ENCODE peak calls at places on chromosomes 11 and 22, in five cellular contexts. P, A, K, O and I are unnamed samples.

GRCh38 chr22:27474711-27475547 is 326.6 kb downstream of the MN1 start:
- DNase-seq in P (peak), A (no peak), K (no peak), O (no peak), I (peak)

GRCh38 chr22:50508897-50509296 is 873 bp downstream of the NCAPH2 start:
- DNase-seq in P (no peak), A (no peak), K (no peak), O (no peak), I (no peak)

GRCh38 chr11:115950660-115951059 is 446.4 kb upstream of the CADM1 start:
- DNase-seq in P (no peak), A (no peak), K (no peak), O (no peak), I (no peak)

GRCh38 chr11:65868076-65868667 is 4.4 kb downstream of the EFEMP2 start:
- DNase-seq in P (no peak), A (no peak), K (no peak), O (peak), I (no peak)

GRCh38 chr22:36765943-36766450 is 9.9 kb downstream of the IFT27 start:
- DNase-seq in P (peak), A (no peak), K (no peak), O (no peak), I (peak)

GRCh38 chr11:59669611-59670009 is 773 bp upstream of the PATL1 start:
- DNase-seq in P (peak), A (no peak), K (peak), O (no peak), I (peak)

GRCh38 chr22:33598821-33599220 is 321.5 kb downstream of the LARGE1 start:
- DNase-seq in P (no peak), A (no peak), K (no peak), O (no peak), I (no peak)

GRCh38 chr11:1863352-1864215 is 10.7 kb downstream of the LSP1 start:
- DNase-seq in P (peak), A (no peak), K (no peak), O (peak), I (peak)

GRCh38 chr11:65163684-65164083 is 6.3 kb upstream of the SPDYC start:
- DNase-seq in P (no peak), A (no peak), K (no peak), O (no peak), I (no peak)

GRCh38 chr11:118916842-118917388 is 8.8 kb downstream of the BCL9L start:
- DNase-seq in P (peak), A (no peak), K (no peak), O (no peak), I (peak)

GRCh38 chr11:58058276-58059010 is 27.7 kb downstream of the OR6Q1 start:
- DNase-seq in P (no peak), A (no peak), K (peak), O (no peak), I (peak)

GRCh38 chr11:1854132-1854948 is 1.5 kb downstream of the LSP1 start:
- DNase-seq in P (no peak), A (no peak), K (no peak), O (no peak), I (no peak)

GRCh38 chr22:35633520-35633919 is 14.7 kb upstream of the APOL6 start:
- DNase-seq in P (no peak), A (no peak), K (no peak), O (no peak), I (no peak)

GRCh38 chr11:133842053-133842452 is 3.3 kb downstream of the SPATA19 start:
- DNase-seq in P (no peak), A (no peak), K (no peak), O (no peak), I (no peak)

GRCh38 chr11:106858200-106858599 is 160.1 kb downstream of the GUCY1A2 start:
- DNase-seq in P (no peak), A (no peak), K (no peak), O (no peak), I (no peak)

GRCh38 chr11:3119141-3119821 is 45.8 kb downstream of the OSBPL5 start:
- DNase-seq in P (no peak), A (no peak), K (no peak), O (no peak), I (no peak)

GRCh38 chr22:19857382-19857781 is 2.7 kb upstream of the GNB1L start:
- DNase-seq in P (no peak), A (no peak), K (no peak), O (no peak), I (no peak)

GRCh38 chr22:50473088-50473487 is 1.7 kb downstream of the SBF1 start:
- DNase-seq in P (peak), A (peak), K (peak), O (no peak), I (peak)

GRCh38 chr11:10818594-10818993 is 9.9 kb upstream of the EIF4G2 start:
- DNase-seq in P (peak), A (no peak), K (no peak), O (no peak), I (peak)

GRCh38 chr11:119852741-119853140 is 123.7 kb upstream of the NECTIN1 start:
- DNase-seq in P (no peak), A (no peak), K (peak), O (no peak), I (no peak)

GRCh38 chr11:62680825-62681240 is 2.0 kb upstream of the UBXN1 start:
- DNase-seq in P (peak), A (no peak), K (peak), O (no peak), I (peak)

GRCh38 chr22:24965822-24966626 is 13.5 kb downstream of the KIAA1671 start:
- DNase-seq in P (no peak), A (no peak), K (peak), O (no peak), I (peak)

GRCh38 chr11:112157274-112157766 is 6.6 kb downstream of the IL18 start:
- DNase-seq in P (peak), A (no peak), K (peak), O (no peak), I (peak)

GRCh38 chr11:22797081-22797480 is 32.5 kb downstream of the SVIP start:
- DNase-seq in P (no peak), A (no peak), K (no peak), O (no peak), I (no peak)

GRCh38 chr11:1407668-1408067 is 17.9 kb downstream of the BRSK2 start:
- DNase-seq in P (no peak), A (no peak), K (no peak), O (no peak), I (no peak)

GRCh38 chr22:33302549-33302948 is 244.4 kb upstream of the SYN3 start:
- DNase-seq in P (no peak), A (no peak), K (no peak), O (no peak), I (no peak)

GRCh38 chr11:84780689-84781293 is 846.4 kb downstream of the DLG2 start:
- DNase-seq in P (peak), A (no peak), K (peak), O (peak), I (peak)

GRCh38 chr22:20904008-20904979 is 12.9 kb upstream of the CRKL start:
- DNase-seq in P (peak), A (no peak), K (no peak), O (no peak), I (peak)

GRCh38 chr22:19218541-19219233 is 40.2 kb upstream of the SLC25A1 start:
- DNase-seq in P (no peak), A (no peak), K (no peak), O (no peak), I (no peak)

GRCh38 chr11:85171648-85172257 is 455.4 kb downstream of the DLG2 start:
- DNase-seq in P (no peak), A (no peak), K (no peak), O (no peak), I (no peak)

GRCh38 chr11:72141066-72141465 is 5.5 kb downstream of the FOLR3 start:
- DNase-seq in P (peak), A (no peak), K (no peak), O (no peak), I (peak)

GRCh38 chr11:1656670-1657069 is 27.1 kb downstream of the KRTAP5-5 start:
- DNase-seq in P (no peak), A (no peak), K (no peak), O (no peak), I (no peak)

GRCh38 chr11:73359930-73360742 is 16.1 kb upstream of the RELT start:
- DNase-seq in P (peak), A (no peak), K (no peak), O (no peak), I (no peak)

GRCh38 chr11:10856689-10857603 is 907 bp downstream of the ZBED5 start:
- DNase-seq in P (peak), A (no peak), K (peak), O (peak), I (peak)

GRCh38 chr11:9716275-9717039 is 52.6 kb downstream of the SWAP70 start:
- DNase-seq in P (peak), A (no peak), K (no peak), O (no peak), I (peak)
- H3K4me3 ChIP-seq in P (no peak), A (no peak), K (no peak), O (no peak), I (no peak)

DNA sequence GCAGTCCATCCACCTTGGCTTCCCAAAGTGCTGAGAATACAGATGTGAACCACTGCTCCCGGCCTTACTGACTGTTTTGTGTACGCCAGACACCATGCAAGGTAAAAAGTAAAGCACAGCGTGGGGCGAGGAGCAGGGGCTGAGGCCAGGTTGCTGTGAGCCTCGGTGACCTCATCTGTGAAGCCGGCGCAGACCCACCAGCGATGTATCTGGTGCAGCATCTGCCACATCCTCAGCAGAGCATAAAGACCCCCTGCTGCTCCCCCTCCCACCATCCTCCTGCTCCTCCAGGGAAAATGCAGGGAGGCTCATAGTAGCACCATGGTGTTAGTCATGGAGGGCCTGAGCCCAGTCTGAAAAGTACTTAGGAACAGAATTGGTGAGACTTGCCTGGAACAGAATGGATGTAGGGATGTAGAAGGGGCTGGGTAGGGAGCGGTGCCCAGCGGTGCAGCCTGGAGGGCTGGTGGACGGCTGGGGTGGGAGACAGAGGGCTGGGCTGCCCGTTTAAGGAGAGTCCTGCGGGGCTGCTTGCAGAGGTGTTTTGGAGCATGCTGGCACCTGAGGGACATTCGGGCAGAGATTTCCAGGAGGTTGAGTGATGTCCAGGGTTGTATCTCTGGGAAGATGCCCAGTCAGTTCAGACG is 462.4 kb downstream of the BRD1 start:
- DNase-seq in P (no peak), A (no peak), K (no peak), O (no peak), I (no peak)
- H3K4me3 ChIP-seq in P (no peak), A (no peak), K (no peak), O (no peak), I (no peak)

GRCh38 chr11:114036156-114036811 is 23.2 kb upstream of the ZBTB16 start:
- DNase-seq in P (peak), A (peak), K (peak), O (peak), I (peak)
- H3K4me3 ChIP-seq in P (peak), A (no peak), K (peak), O (no peak), I (peak)

DNA sequence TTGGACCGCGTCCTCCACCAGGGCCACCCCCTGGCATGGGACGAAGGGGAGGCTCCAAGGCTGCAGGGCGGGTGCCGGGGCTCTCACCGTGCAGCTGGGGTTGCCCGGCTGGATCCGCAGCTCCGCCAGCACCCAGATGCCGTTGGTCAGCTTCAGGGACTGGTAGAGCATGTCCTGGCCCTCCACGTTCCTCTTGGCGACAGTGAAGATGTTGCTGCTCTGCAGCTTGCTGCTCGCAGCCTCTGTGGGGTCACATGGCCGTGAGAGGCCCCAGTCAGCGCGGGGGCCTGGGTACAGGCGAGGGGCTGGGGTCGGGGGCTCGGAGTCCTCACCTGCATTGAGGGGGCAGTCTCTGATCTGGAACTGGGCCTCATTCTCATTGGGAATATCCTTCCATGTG is 14.8 kb upstream of the RASL10A start:
- DNase-seq in P (no peak), A (no peak), K (no peak), O (no peak), I (no peak)
- H3K4me3 ChIP-seq in P (no peak), A (no peak), K (no peak), O (no peak), I (no peak)

GRCh38 chr11:126419801-126420729 is 64.6 kb downstream of the ST3GAL4 start:
- DNase-seq in P (no peak), A (no peak), K (no peak), O (no peak), I (no peak)

GRCh38 chr11:126415128-126415527 is 59.6 kb downstream of the ST3GAL4 start:
- DNase-seq in P (peak), A (no peak), K (peak), O (no peak), I (no peak)

GRCh38 chr11:126416542-126417090 is 61.1 kb downstream of the ST3GAL4 start:
- DNase-seq in P (peak), A (peak), K (peak), O (peak), I (peak)

GRCh38 chr11:126415669-126416420 is 60.4 kb downstream of the ST3GAL4 start:
- DNase-seq in P (no peak), A (no peak), K (no peak), O (no peak), I (no peak)

DNA sequence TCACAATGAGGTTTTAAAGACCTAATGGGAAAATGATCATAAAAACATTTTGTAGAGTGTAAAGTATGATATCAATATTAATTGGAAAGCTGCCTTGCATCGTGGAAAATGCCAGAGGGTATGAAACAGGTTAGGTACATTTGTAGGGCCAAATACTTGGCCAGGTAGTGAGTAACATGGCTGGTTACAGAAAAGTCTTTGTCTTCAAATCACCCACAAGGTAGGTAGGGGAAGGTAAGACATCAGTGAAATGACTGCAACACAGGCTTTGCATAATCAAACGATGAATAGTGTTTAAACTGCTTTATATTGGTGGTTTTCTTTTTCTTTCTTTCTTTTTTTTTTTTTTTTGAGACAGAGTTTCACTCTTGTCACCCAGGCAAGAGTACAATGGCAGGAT is 62.0 kb downstream of the ST3GAL4 start:
- DNase-seq in P (no peak), A (no peak), K (no peak), O (no peak), I (peak)
- H3K4me3 ChIP-seq in P (no peak), A (no peak), K (no peak), O (no peak), I (no peak)

DNA sequence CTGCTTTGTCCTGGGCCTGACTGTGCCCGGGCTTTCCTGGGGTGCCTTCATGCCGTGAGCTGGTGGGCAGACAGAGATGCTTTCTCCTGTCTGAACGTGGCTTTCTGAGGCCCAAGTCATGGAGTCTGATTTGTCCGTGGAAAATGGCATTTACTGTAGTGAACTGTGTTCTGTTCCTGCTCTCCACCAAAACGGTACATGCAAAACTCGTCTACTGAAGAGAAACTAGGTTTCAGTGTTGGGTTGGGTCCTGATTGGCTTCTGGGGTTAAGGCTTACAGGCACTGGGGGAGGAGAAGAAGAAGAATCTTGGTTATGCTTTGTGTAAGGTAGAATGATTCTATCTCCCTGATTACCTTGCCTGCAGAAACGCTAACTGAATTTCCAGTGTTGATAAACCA is 541.7 kb downstream of the NTM start:
- DNase-seq in P (no peak), A (no peak), K (no peak), O (no peak), I (no peak)
- H3K4me3 ChIP-seq in P (peak), A (no peak), K (no peak), O (no peak), I (no peak)

DNA sequence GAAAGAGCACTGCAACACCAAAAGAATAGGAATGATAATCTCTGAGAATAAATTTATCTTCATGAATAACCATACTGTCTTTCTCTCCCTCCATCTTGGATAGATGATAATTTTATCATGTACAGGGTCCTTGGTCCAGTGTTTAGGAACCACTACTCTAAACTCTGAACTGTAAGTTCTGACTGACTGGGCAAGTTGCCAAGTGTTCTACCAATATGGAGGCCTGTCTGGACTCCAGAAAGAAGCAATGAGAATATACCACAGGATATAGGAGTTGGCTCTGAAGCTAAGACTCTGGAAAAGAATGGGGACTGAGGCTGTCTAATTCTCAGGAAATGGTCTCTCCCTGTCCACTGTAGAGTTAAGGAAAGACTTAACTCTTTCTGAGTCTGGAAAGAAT is 1.5 kb downstream of the FHIP1B start:
- DNase-seq in P (peak), A (no peak), K (peak), O (no peak), I (no peak)
- H3K4me3 ChIP-seq in P (no peak), A (no peak), K (no peak), O (peak), I (no peak)